ENCODE peak calls at places on chromosome 17, in four cellular contexts. P is uterus, T is AG09309, H is NCI-H774. Z is an unnamed sample.

GRCh38 chr17:50806141-50806643 is 29.2 kb upstream of the WFIKKN2 start:
- DNase-seq in P (no peak), T (no peak), H (peak), Z (no peak)

GRCh38 chr17:19672009-19672837 is 23.7 kb downstream of the ALDH3A2 start:
- DNase-seq in T (no peak), P (no peak), H (no peak), Z (peak)

GRCh38 chr17:76370261-76370993 is 14.0 kb upstream of the SPHK1 start:
- DNase-seq in P (peak), H (no peak), T (peak), Z (peak)

GRCh38 chr17:72467841-72468653 is 347.2 kb downstream of the SOX9 start:
- DNase-seq in T (peak), H (no peak), P (no peak), Z (no peak)

GRCh38 chr17:57440522-57441269 is 184.4 kb downstream of the MSI2 start:
- DNase-seq in H (peak), T (no peak), P (peak), Z (peak)

GRCh38 chr17:13462161-13462560 is 139.6 kb downstream of the HS3ST3A1 start:
- DNase-seq in P (no peak), H (no peak), T (peak), Z (no peak)

GRCh38 chr17:2906907-2907306 is 110.7 kb downstream of the RAP1GAP2 start:
- DNase-seq in H (no peak), P (no peak), T (no peak), Z (no peak)

GRCh38 chr17:16428098-16428882 is 12.9 kb downstream of the TRPV2 start:
- DNase-seq in P (peak), T (no peak), H (no peak), Z (peak)

GRCh38 chr17:59371426-59372099 is 40.1 kb downstream of the YPEL2 start:
- DNase-seq in H (no peak), T (no peak), P (peak), Z (no peak)

GRCh38 chr17:29614345-29615047 is 8.2 kb downstream of the CORO6 start:
- DNase-seq in H (no peak), T (no peak), P (no peak), Z (peak)

GRCh38 chr17:46129302-46129701 is 63.9 kb downstream of the KANSL1 start:
- DNase-seq in H (no peak), T (no peak), P (no peak), Z (no peak)

GRCh38 chr17:7673239-7673638 is 14.1 kb downstream of the TP53 start:
- DNase-seq in P (no peak), T (no peak), H (no peak), Z (no peak)

GRCh38 chr17:16377804-16378400 is 3.0 kb upstream of the UBB start:
- DNase-seq in H (no peak), T (no peak), P (no peak), Z (no peak)

GRCh38 chr17:80892900-80893603 is 98.6 kb upstream of the CHMP6 start:
- DNase-seq in H (no peak), T (peak), P (no peak), Z (no peak)

GRCh38 chr17:34675605-34676004 is 96.2 kb downstream of the TMEM132E start:
- DNase-seq in P (no peak), T (no peak), H (no peak), Z (no peak)

GRCh38 chr17:41549596-41550039 is 21.5 kb upstream of the KRT19 start:
- DNase-seq in T (no peak), H (no peak), P (no peak), Z (no peak)

GRCh38 chr17:64154321-64155089 is 24.6 kb upstream of the ERN1 start:
- DNase-seq in P (no peak), T (no peak), H (no peak), Z (no peak)

GRCh38 chr17:3979276-3979583 is 15.0 kb upstream of the ATP2A3 start:
- DNase-seq in H (no peak), P (no peak), T (no peak), Z (no peak)

GRCh38 chr17:56595831-56596740 is 2.6 kb downstream of the NOG start:
- DNase-seq in P (no peak), H (no peak), T (no peak), Z (no peak)

GRCh38 chr17:49442051-49442450 is 27.4 kb upstream of the PHB1 start:
- DNase-seq in P (no peak), H (no peak), T (no peak), Z (no peak)

GRCh38 chr17:80212109-80212508 is 8.0 kb downstream of the SGSH start:
- DNase-seq in H (no peak), P (no peak), T (no peak), Z (no peak)

GRCh38 chr17:15247891-15248529 is 17.1 kb downstream of the PMP22 start:
- DNase-seq in H (no peak), T (no peak), P (no peak), Z (no peak)

GRCh38 chr17:38724337-38724988 is 5.7 kb upstream of the CISD3 start:
- DNase-seq in T (no peak), H (peak), P (no peak), Z (peak)

GRCh38 chr17:75130632-75131277 is 787 bp downstream of the NT5C start:
- DNase-seq in P (no peak), T (no peak), H (no peak), Z (no peak)

GRCh38 chr17:54117452-54117851 is 294.7 kb downstream of the KIF2B start:
- DNase-seq in T (no peak), H (no peak), P (no peak), Z (no peak)

GRCh38 chr17:11720816-11721215 is 122.5 kb downstream of the DNAH9 start:
- DNase-seq in P (no peak), H (no peak), T (no peak), Z (no peak)

GRCh38 chr17:78227455-78227916 is 3.9 kb upstream of the TMEM235 start:
- DNase-seq in T (no peak), P (no peak), H (peak), Z (peak)

GRCh38 chr17:72765357-72766153 is 326.9 kb downstream of the SLC39A11 start:
- DNase-seq in H (no peak), P (no peak), T (no peak), Z (no peak)

GRCh38 chr17:35726609-35727460 is 4.6 kb upstream of the RASL10B start:
- DNase-seq in T (peak), H (no peak), P (peak), Z (no peak)

GRCh38 chr17:70810609-70811008 is 641.3 kb downstream of the KCNJ2 start:
- DNase-seq in H (no peak), T (no peak), P (no peak), Z (no peak)

Z was measured in nucleus accumbens.